ENCODE peak calls at places on chromosome 10, in five cellular contexts. G, R, L, C and I are unnamed samples.

GRCh38 chr10:101323495-101323894 is 30.5 kb upstream of the BTRC start:
- DNase-seq in G (no peak), R (no peak), L (no peak), C (no peak), I (no peak)

GRCh38 chr10:121355161-121355560 is 243.1 kb downstream of the FGFR2 start:
- DNase-seq in G (no peak), R (no peak), L (no peak), C (no peak), I (peak)

GRCh38 chr10:25504306-25504705 is 329.5 kb downstream of the GPR158 start:
- DNase-seq in G (no peak), R (no peak), L (no peak), C (no peak), I (no peak)

GRCh38 chr10:120048358-120048757 is 155.8 kb downstream of the SEC23IP start:
- DNase-seq in G (no peak), R (no peak), L (no peak), C (no peak), I (no peak)

GRCh38 chr10:133082685-133083421 is 4.9 kb upstream of the ADGRA1 start:
- DNase-seq in G (no peak), R (no peak), L (no peak), C (no peak), I (no peak)

GRCh38 chr10:62083868-62084267 is 182.4 kb downstream of the ARID5B start:
- DNase-seq in G (peak), R (no peak), L (no peak), C (no peak), I (peak)

GRCh38 chr10:62381385-62382102 is 7.4 kb downstream of the ZNF365 start:
- DNase-seq in G (no peak), R (no peak), L (no peak), C (no peak), I (no peak)

GRCh38 chr10:102410427-102411073 is 8.0 kb downstream of the PSD start:
- DNase-seq in G (no peak), R (peak), L (no peak), C (no peak), I (no peak)

GRCh38 chr10:63630928-63631685 is 109.9 kb downstream of the REEP3 start:
- DNase-seq in G (peak), R (no peak), L (no peak), C (no peak), I (peak)

GRCh38 chr10:78513986-78514385 is 480.3 kb downstream of the RPS24 start:
- DNase-seq in G (no peak), R (no peak), L (no peak), C (no peak), I (no peak)

GRCh38 chr10:72084094-72084459 is 4.3 kb downstream of the SPOCK2 start:
- DNase-seq in G (no peak), R (peak), L (no peak), C (peak), I (no peak)

GRCh38 chr10:69311309-69311708 is 33.0 kb downstream of the HK1 start:
- DNase-seq in G (no peak), R (no peak), L (no peak), C (no peak), I (no peak)

GRCh38 chr10:79238606-79239005 is 108.7 kb upstream of the PPIF start:
- DNase-seq in G (no peak), R (no peak), L (no peak), C (no peak), I (peak)

GRCh38 chr10:11610855-11611247 is 599 bp downstream of the USP6NL start:
- DNase-seq in G (peak), R (peak), L (no peak), C (no peak), I (peak)

GRCh38 chr10:12501851-12502525 is 152.6 kb downstream of the CAMK1D start:
- DNase-seq in G (no peak), R (no peak), L (no peak), C (no peak), I (no peak)

GRCh38 chr10:123746016-123746415 is 79.9 kb downstream of the GPR26 start:
- DNase-seq in G (no peak), R (no peak), L (no peak), C (no peak), I (peak)

GRCh38 chr10:44310762-44311562 is 73.9 kb downstream of the CXCL12 start:
- DNase-seq in G (peak), R (peak), L (peak), C (peak), I (peak)

GRCh38 chr10:79098596-79099015 is 29.8 kb downstream of the ZMIZ1 start:
- DNase-seq in G (peak), R (no peak), L (no peak), C (no peak), I (peak)

GRCh38 chr10:75739454-75740143 is 308.2 kb downstream of the LRMDA start:
- DNase-seq in G (no peak), R (no peak), L (no peak), C (no peak), I (no peak)

GRCh38 chr10:88293073-88293472 is 290.0 kb downstream of the RNLS start:
- DNase-seq in G (no peak), R (no peak), L (no peak), C (no peak), I (no peak)

GRCh38 chr10:28453926-28454325 is 79.0 kb upstream of the WAC start:
- DNase-seq in G (no peak), R (no peak), L (no peak), C (no peak), I (no peak)

GRCh38 chr10:79246606-79247275 is 100.5 kb upstream of the PPIF start:
- DNase-seq in G (peak), R (no peak), L (no peak), C (no peak), I (peak)